ENCODE peak calls at places on chromosomes 16 and 17, in six cellular contexts. Y, K, D, V, S and F are unnamed samples.

GRCh38 chr16:16059895-16060590 is 110.6 kb downstream of the ABCC1 start:
- DNase-seq in Y (no peak), K (no peak), D (peak; percentile 71), V (no peak), S (no peak), F (no peak)

GRCh38 chr17:66829386-66829864 is 5.5 kb upstream of the CACNG5 start:
- DNase-seq in Y (peak; percentile 78), K (peak; percentile 82), D (no peak), V (peak; percentile 54), S (peak; percentile 61), F (peak; percentile 61)

GRCh38 chr16:82736161-82736697 is 109.5 kb downstream of the CDH13 start:
- DNase-seq in Y (no peak), K (no peak), D (no peak), V (no peak), S (no peak), F (no peak)

GRCh38 chr17:73757324-73757942 is 113.2 kb upstream of the SDK2 start:
- DNase-seq in Y (no peak), K (no peak), D (no peak), V (no peak), S (no peak), F (no peak)

GRCh38 chr17:30217054-30217453 is 18.4 kb downstream of the SLC6A4 start:
- DNase-seq in Y (no peak), K (no peak), D (no peak), V (no peak), S (no peak), F (no peak)

GRCh38 chr16:87317766-87318121 is 552 bp upstream of the C16orf95 start:
- DNase-seq in Y (peak; percentile 68), K (peak; percentile 76), D (peak; percentile 80), V (no peak), S (peak; percentile 51), F (peak; percentile 62)

GRCh38 chr17:72900542-72900941 is 191.9 kb downstream of the SLC39A11 start:
- DNase-seq in Y (no peak), K (no peak), D (no peak), V (no peak), S (no peak), F (no peak)

GRCh38 chr16:87321336-87322107 is 4.3 kb upstream of the C16orf95 start:
- DNase-seq in Y (no peak), K (no peak), D (no peak), V (no peak), S (no peak), F (no peak)

GRCh38 chr17:35129154-35129972 is 7.9 kb downstream of the FNDC8 start:
- DNase-seq in Y (peak; percentile 53), K (no peak), D (no peak), V (no peak), S (no peak), F (no peak)

GRCh38 chr16:2663553-2664521 is 18.5 kb upstream of the KCTD5 start:
- DNase-seq in Y (peak; percentile 39), K (peak; percentile 57), D (no peak), V (no peak), S (peak; percentile 41), F (no peak)

GRCh38 chr16:75073551-75074414 is 42.8 kb downstream of the LDHD start:
- DNase-seq in Y (no peak), K (peak; percentile 16), D (no peak), V (no peak), S (peak; percentile 30), F (no peak)

GRCh38 chr17:38873646-38874380 is 4.0 kb downstream of the LASP1 start:
- DNase-seq in Y (no peak), K (no peak), D (no peak), V (no peak), S (no peak), F (no peak)

GRCh38 chr17:77634710-77635109 is 323.8 kb upstream of the TNRC6C start:
- DNase-seq in Y (no peak), K (no peak), D (no peak), V (peak; percentile 77), S (no peak), F (peak; percentile 70)

GRCh38 chr17:30113213-30113612 is 3.4 kb upstream of the NSRP1 start:
- DNase-seq in Y (peak; percentile 23), K (no peak), D (no peak), V (no peak), S (no peak), F (no peak)

GRCh38 chr17:73156166-73156840 is 8.5 kb upstream of the SSTR2 start:
- DNase-seq in Y (peak; percentile 65), K (peak; percentile 82), D (peak; percentile 72), V (peak; percentile 81), S (peak; percentile 39), F (peak; percentile 83)

GRCh38 chr17:50693041-50693682 is 14.6 kb downstream of the ANKRD40 start:
- DNase-seq in Y (peak; percentile 37), K (no peak), D (no peak), V (no peak), S (no peak), F (no peak)

GRCh38 chr17:64739316-64740058 is 77.4 kb upstream of the SMURF2 start:
- DNase-seq in Y (peak; percentile 72), K (peak; percentile 44), D (no peak), V (no peak), S (peak; percentile 78), F (no peak)

GRCh38 chr16:48434653-48435318 is 49.6 kb upstream of the SIAH1 start:
- DNase-seq in Y (peak; percentile 62), K (peak; percentile 79), D (no peak), V (no peak), S (no peak), F (no peak)

GRCh38 chr16:30369091-30369937 is 980 bp downstream of the TBC1D10B start:
- DNase-seq in Y (no peak), K (no peak), D (no peak), V (no peak), S (no peak), F (no peak)

GRCh38 chr16:75248142-75248535 is 3.3 kb downstream of the BCAR1 start:
- DNase-seq in Y (no peak), K (no peak), D (no peak), V (no peak), S (no peak), F (no peak)

GRCh38 chr17:76458580-76459490 is 5.9 kb upstream of the UBE2O start:
- DNase-seq in Y (peak; percentile 61), K (peak; percentile 69), D (no peak), V (peak; percentile 77), S (peak; percentile 20), F (peak; percentile 80)

GRCh38 chr16:49181812-49182211 is 99.8 kb downstream of the CBLN1 start:
- DNase-seq in Y (no peak), K (no peak), D (no peak), V (no peak), S (no peak), F (no peak)

GRCh38 chr17:73198201-73198929 is 5.5 kb downstream of the COG1 start:
- DNase-seq in Y (no peak), K (no peak), D (no peak), V (no peak), S (no peak), F (no peak)

GRCh38 chr17:57957886-57958285 is 2.7 kb upstream of the CUEDC1 start:
- DNase-seq in Y (no peak), K (no peak), D (no peak), V (no peak), S (no peak), F (no peak)

GRCh38 chr16:715448-716249 is 731 bp downstream of the METRN start:
- DNase-seq in Y (no peak), K (no peak), D (no peak), V (no peak), S (no peak), F (peak; percentile 63)
- TF ChIP-seq CTCF in Y (no peak), K (peak; percentile 5), D (no peak), V (peak; percentile 35), S (no peak), F (peak; percentile 33)

GRCh38 chr17:7351665-7352558 is at the start of gene KCTD11:
- DNase-seq in Y (peak; percentile 87), K (peak; percentile 96), D (peak; percentile 97), V (peak; percentile 95), S (peak; percentile 79), F (peak; percentile 96)
- TF ChIP-seq CTCF in Y (peak; percentile 75), K (peak; percentile 52), D (peak; percentile 69), V (peak; percentile 57), S (peak; percentile 29), F (peak; percentile 51)

DNA sequence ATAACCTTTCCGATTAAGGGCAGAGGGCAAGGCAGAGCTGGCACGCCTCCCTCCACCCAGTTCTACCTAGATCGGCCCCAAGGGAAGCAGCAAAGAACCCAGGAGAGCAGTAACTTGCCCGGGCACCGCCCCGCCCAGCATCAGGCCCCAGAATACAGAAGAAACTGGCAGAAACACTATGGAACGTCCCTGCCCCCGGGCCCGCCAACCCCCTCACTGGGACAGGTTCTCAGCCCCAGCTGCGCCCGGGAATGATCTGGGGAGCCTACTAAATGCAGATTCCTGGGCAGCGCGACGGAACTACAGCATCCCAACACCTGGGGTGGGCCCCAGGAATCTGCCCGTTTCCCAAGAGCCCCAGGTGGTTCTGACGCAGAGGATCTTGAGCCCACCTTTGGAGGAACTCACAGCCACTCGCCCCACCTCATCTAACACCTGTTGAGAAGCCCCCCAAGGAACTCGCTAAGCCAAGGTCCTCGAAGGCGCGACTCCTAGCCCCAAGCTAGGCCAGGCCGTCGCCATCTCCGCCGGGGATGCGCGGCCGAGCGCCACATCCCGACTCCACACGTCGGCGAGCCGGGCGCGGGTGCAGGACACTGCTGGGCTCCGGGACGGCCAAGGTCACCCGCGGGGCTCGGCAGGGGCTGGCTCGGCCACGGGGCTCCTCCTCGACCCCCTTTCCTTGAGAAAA is 1.1 kb downstream of the CDIP1 start:
- DNase-seq in Y (no peak), K (no peak), D (peak; percentile 68), V (no peak), S (no peak), F (no peak)
- TF ChIP-seq CTCF in Y (no peak), K (no peak), D (no peak), V (no peak), S (no peak), F (no peak)

DNA sequence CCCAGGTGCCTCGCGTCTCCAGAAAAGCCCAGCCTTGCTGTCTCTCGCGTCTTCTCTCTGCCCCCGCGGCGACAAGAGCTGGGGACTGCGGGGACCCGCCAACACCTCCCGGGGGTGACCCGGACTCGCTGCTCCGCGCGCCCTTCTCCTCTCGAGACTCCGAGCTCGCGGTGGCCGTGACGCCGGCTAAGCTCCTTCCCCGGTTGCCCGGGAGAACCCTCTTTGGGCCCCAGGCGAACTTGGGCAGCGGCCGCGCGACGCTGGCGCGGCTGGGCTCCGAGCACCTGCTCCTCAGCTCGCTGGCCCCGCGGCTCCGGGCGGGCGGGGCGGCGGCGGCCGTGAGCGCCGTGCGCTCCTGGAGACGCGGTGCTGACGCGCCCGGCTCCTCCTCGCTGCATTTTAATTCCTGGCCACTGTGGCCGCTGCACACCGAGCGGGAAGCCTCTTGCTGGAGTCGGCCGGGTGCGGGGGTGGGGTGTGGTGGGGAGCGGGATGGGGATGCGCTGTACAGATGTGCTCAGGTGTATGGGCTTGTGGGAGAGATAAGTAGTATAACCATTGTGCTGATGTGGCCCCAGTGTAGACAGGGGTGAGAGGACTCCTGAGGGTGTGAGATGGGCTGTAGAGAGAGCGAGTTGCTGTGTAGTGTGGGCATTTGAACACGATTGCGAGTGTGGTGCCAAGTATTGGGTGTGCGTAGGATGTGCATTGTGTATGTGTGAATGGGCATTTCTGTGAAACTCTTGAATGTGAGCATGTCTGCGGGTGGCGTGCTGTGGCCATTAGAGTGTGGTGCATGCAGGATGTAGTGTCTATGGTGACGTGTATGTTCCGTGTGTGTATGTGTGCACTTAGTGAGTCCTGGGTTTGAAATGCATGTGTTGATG is at the start of gene ASIC2:
- DNase-seq in Y (no peak), K (no peak), D (no peak), V (no peak), S (peak; percentile 39), F (no peak)
- TF ChIP-seq CTCF in Y (no peak), K (no peak), D (no peak), V (no peak), S (no peak), F (no peak)